ENCODE peak calls at places on chromosomes 12 and 14, in six cellular contexts. E is HEK293T; L is SHP77; D is NCI-H226; X is stimulated activated CD4-positive, alpha-beta T cell treated with anti-CD3 and anti-CD28 coated beads, Interleukin-1b, Interleukin-23, amount 100 ng/mL, for 1 hour; S is T-helper 1 cell. Y is an unnamed sample.

GRCh38 chr14:89844508-89844907 is 110.0 kb downstream of the EFCAB11 start:
- DNase-seq in E (no peak), L (no peak), D (no peak), X (no peak), S (no peak), Y (no peak)

GRCh38 chr12:76152161-76152807 is 67.8 kb upstream of the NAP1L1 start:
- DNase-seq in E (no peak), L (no peak), D (no peak), X (no peak), S (no peak), Y (no peak)

GRCh38 chr14:79703209-79703608 is 508.1 kb downstream of the DIO2 start:
- DNase-seq in E (no peak), L (no peak), D (no peak), X (no peak), S (no peak), Y (no peak)

GRCh38 chr12:115023279-115023678 is 339.3 kb upstream of the TBX3 start:
- DNase-seq in E (no peak), L (no peak), D (no peak), X (no peak), S (no peak), Y (no peak)

GRCh38 chr14:74524076-74524812 is 30.7 kb downstream of the ISCA2 start:
- DNase-seq in E (no peak), L (no peak), D (no peak), X (no peak), S (no peak), Y (no peak)

GRCh38 chr14:92726135-92726932 is 22.1 kb downstream of the LGMN start:
- DNase-seq in E (no peak), L (no peak), D (peak), X (no peak), S (no peak), Y (no peak)

GRCh38 chr14:103549361-103550311 is 12.8 kb downstream of the BAG5 start:
- DNase-seq in E (no peak), L (no peak), D (no peak), X (no peak), S (no peak), Y (no peak)

GRCh38 chr14:30272848-30273563 is 286.0 kb upstream of the G2E3 start:
- DNase-seq in E (no peak), L (no peak), D (no peak), X (no peak), S (no peak), Y (no peak)

GRCh38 chr14:100838493-100839440 is 12.8 kb downstream of the MEG3 start:
- DNase-seq in E (no peak), L (no peak), D (no peak), X (no peak), S (no peak), Y (no peak)

GRCh38 chr14:31030406-31030805 is 4.2 kb upstream of the STRN3 start:
- DNase-seq in E (no peak), L (no peak), D (no peak), X (no peak), S (no peak), Y (no peak)

GRCh38 chr12:62720661-62721330 is 214.2 kb downstream of the PPM1H start:
- DNase-seq in E (no peak), L (peak), D (no peak), X (no peak), S (no peak), Y (no peak)

GRCh38 chr12:79302171-79302841 is 388.5 kb downstream of the PAWR start:
- DNase-seq in E (no peak), L (no peak), D (no peak), X (no peak), S (no peak), Y (no peak)

GRCh38 chr14:51298895-51299294 is 58.8 kb downstream of the TMX1 start:
- DNase-seq in E (no peak), L (no peak), D (no peak), X (no peak), S (no peak), Y (no peak)

GRCh38 chr12:6476496-6476895 is 6.0 kb upstream of the VAMP1 start:
- DNase-seq in E (no peak), L (no peak), D (peak), X (no peak), S (no peak), Y (no peak)

GRCh38 chr12:63841611-63842010 is 2.9 kb upstream of the SRGAP1 start:
- DNase-seq in E (no peak), L (no peak), D (no peak), X (no peak), S (no peak), Y (no peak)

GRCh38 chr12:20096430-20096829 is 271.9 kb upstream of the PDE3A start:
- DNase-seq in E (no peak), L (no peak), D (no peak), X (no peak), S (no peak), Y (no peak)

GRCh38 chr14:53520529-53520928 is 367.4 kb upstream of the DDHD1 start:
- DNase-seq in E (no peak), L (no peak), D (no peak), X (no peak), S (no peak), Y (no peak)